ENCODE peak calls at places on chromosome X, in nine cellular contexts. One of them, this sample, is unnamed.

GRCh38 chrX:40105016-40105790 is 7.4 kb upstream of the BCOR start:
- DNase-seq in CD8-positive, alpha-beta memory T cell: no peak
- DNase-seq in cardiac muscle cell: peak
- DNase-seq in right cardiac atrium: peak
- DNase-seq in heart left ventricle: peak
- DNase-seq in AG04450: no peak
- DNase-seq in PC-3: no peak
- DNase-seq in Panc1: no peak
- DNase-seq in CD4-positive, alpha-beta memory T cell: no peak
- DNase-seq in this sample: peak

GRCh38 chrX:131617182-131617581 is 73.3 kb downstream of the OR13H1 start:
- DNase-seq in CD8-positive, alpha-beta memory T cell: no peak
- DNase-seq in CD4-positive, alpha-beta memory T cell: no peak
- DNase-seq in cardiac muscle cell: peak
- DNase-seq in AG04450: no peak
- DNase-seq in heart left ventricle: no peak
- DNase-seq in PC-3: peak
- DNase-seq in Panc1: no peak
- DNase-seq in right cardiac atrium: no peak
- DNase-seq in this sample: no peak

GRCh38 chrX:119899125-119899524 is 3.4 kb downstream of the AKAP14 start:
- DNase-seq in cardiac muscle cell: no peak
- DNase-seq in right cardiac atrium: no peak
- DNase-seq in Panc1: no peak
- DNase-seq in AG04450: no peak
- DNase-seq in heart left ventricle: no peak
- DNase-seq in CD8-positive, alpha-beta memory T cell: no peak
- DNase-seq in PC-3: peak
- DNase-seq in CD4-positive, alpha-beta memory T cell: no peak
- DNase-seq in this sample: no peak

GRCh38 chrX:111098874-111099273 is 2.9 kb downstream of the PAK3 start:
- DNase-seq in PC-3: peak
- DNase-seq in CD8-positive, alpha-beta memory T cell: peak
- DNase-seq in right cardiac atrium: peak
- DNase-seq in cardiac muscle cell: peak
- DNase-seq in CD4-positive, alpha-beta memory T cell: peak
- DNase-seq in Panc1: peak
- DNase-seq in heart left ventricle: no peak
- DNase-seq in AG04450: no peak
- DNase-seq in this sample: peak

GRCh38 chrX:31547416-31547815 is 475.6 kb upstream of the FTHL17 start:
- DNase-seq in AG04450: no peak
- DNase-seq in right cardiac atrium: no peak
- DNase-seq in cardiac muscle cell: no peak
- DNase-seq in Panc1: no peak
- DNase-seq in CD4-positive, alpha-beta memory T cell: no peak
- DNase-seq in PC-3: no peak
- DNase-seq in heart left ventricle: no peak
- DNase-seq in CD8-positive, alpha-beta memory T cell: no peak
- DNase-seq in this sample: no peak

GRCh38 chrX:107766470-107767140 is 9.0 kb downstream of the TSC22D3 start:
- DNase-seq in cardiac muscle cell: peak
- DNase-seq in AG04450: no peak
- DNase-seq in CD4-positive, alpha-beta memory T cell: no peak
- DNase-seq in right cardiac atrium: peak
- DNase-seq in PC-3: peak
- DNase-seq in heart left ventricle: peak
- DNase-seq in Panc1: no peak
- DNase-seq in CD8-positive, alpha-beta memory T cell: no peak
- DNase-seq in this sample: no peak

GRCh38 chrX:148874621-148875020 is 374.2 kb downstream of the AFF2 start:
- DNase-seq in AG04450: peak
- DNase-seq in cardiac muscle cell: no peak
- DNase-seq in heart left ventricle: no peak
- DNase-seq in CD8-positive, alpha-beta memory T cell: no peak
- DNase-seq in Panc1: no peak
- DNase-seq in CD4-positive, alpha-beta memory T cell: no peak
- DNase-seq in PC-3: no peak
- DNase-seq in right cardiac atrium: no peak
- DNase-seq in this sample: no peak

GRCh38 chrX:12922600-12922919 is 16.1 kb downstream of the TLR8 start:
- DNase-seq in Panc1: no peak
- DNase-seq in right cardiac atrium: no peak
- DNase-seq in heart left ventricle: no peak
- DNase-seq in CD4-positive, alpha-beta memory T cell: no peak
- DNase-seq in AG04450: no peak
- DNase-seq in cardiac muscle cell: no peak
- DNase-seq in PC-3: no peak
- DNase-seq in CD8-positive, alpha-beta memory T cell: no peak
- DNase-seq in this sample: no peak

GRCh38 chrX:118779581-118779980 is 44.0 kb upstream of the ZCCHC12 start:
- DNase-seq in cardiac muscle cell: no peak
- DNase-seq in CD4-positive, alpha-beta memory T cell: no peak
- DNase-seq in AG04450: no peak
- DNase-seq in Panc1: no peak
- DNase-seq in CD8-positive, alpha-beta memory T cell: no peak
- DNase-seq in PC-3: no peak
- DNase-seq in heart left ventricle: no peak
- DNase-seq in right cardiac atrium: no peak
- DNase-seq in this sample: no peak

GRCh38 chrX:154738013-154738738 is 12.7 kb downstream of the GAB3 start:
- DNase-seq in PC-3: peak
- DNase-seq in CD4-positive, alpha-beta memory T cell: no peak
- DNase-seq in cardiac muscle cell: peak
- DNase-seq in heart left ventricle: peak
- DNase-seq in CD8-positive, alpha-beta memory T cell: no peak
- DNase-seq in right cardiac atrium: peak
- DNase-seq in Panc1: no peak
- DNase-seq in AG04450: no peak
- DNase-seq in this sample: no peak

GRCh38 chrX:50198348-50198747 is 2.5 kb downstream of the AKAP4 start:
- DNase-seq in Panc1: no peak
- DNase-seq in heart left ventricle: no peak
- DNase-seq in PC-3: no peak
- DNase-seq in right cardiac atrium: no peak
- DNase-seq in CD8-positive, alpha-beta memory T cell: no peak
- DNase-seq in CD4-positive, alpha-beta memory T cell: no peak
- DNase-seq in cardiac muscle cell: no peak
- DNase-seq in AG04450: no peak
- DNase-seq in this sample: no peak

GRCh38 chrX:44693255-44693654 is 150.6 kb upstream of the DUSP21 start:
- DNase-seq in heart left ventricle: no peak
- DNase-seq in PC-3: no peak
- DNase-seq in CD4-positive, alpha-beta memory T cell: no peak
- DNase-seq in CD8-positive, alpha-beta memory T cell: no peak
- DNase-seq in Panc1: no peak
- DNase-seq in cardiac muscle cell: no peak
- DNase-seq in right cardiac atrium: no peak
- DNase-seq in AG04450: no peak
- DNase-seq in this sample: no peak

GRCh38 chrX:155889328-155889727 is 8.2 kb downstream of the VAMP7 start:
- DNase-seq in AG04450: no peak
- DNase-seq in heart left ventricle: no peak
- DNase-seq in CD4-positive, alpha-beta memory T cell: no peak
- DNase-seq in CD8-positive, alpha-beta memory T cell: no peak
- DNase-seq in Panc1: no peak
- DNase-seq in right cardiac atrium: no peak
- DNase-seq in cardiac muscle cell: no peak
- DNase-seq in PC-3: no peak
- DNase-seq in this sample: no peak
- H3K27ac ChIP-seq in AG04450: no peak
- H3K27ac ChIP-seq in heart left ventricle: no peak
- H3K27ac ChIP-seq in CD4-positive, alpha-beta memory T cell: no peak
- H3K27ac ChIP-seq in CD8-positive, alpha-beta memory T cell: no peak
- H3K27ac ChIP-seq in Panc1: no peak
- H3K27ac ChIP-seq in right cardiac atrium: no peak
- H3K27ac ChIP-seq in cardiac muscle cell: no peak
- H3K27ac ChIP-seq in PC-3: no peak
- H3K27ac ChIP-seq in this sample: peak

DNA sequence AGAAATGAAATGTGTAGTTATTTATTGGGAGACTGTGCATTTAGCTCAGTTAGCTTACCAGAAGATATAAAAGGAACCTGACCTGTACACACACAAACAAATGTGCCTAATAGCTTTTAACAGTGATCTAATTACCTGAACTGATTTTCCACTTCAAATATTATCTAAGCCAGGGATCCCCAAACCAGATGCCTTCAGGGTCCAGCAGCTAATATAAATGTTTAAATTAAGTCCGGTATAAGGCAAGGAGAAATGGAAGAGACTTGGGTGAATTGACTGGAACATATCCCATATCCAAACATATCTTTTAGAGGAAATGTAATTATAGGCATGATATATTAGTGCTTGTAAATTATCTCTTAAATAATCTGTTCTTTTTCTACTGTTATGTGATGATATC is 66.7 kb downstream of the CNKSR2 start:
- DNase-seq in CD4-positive, alpha-beta memory T cell: no peak
- DNase-seq in AG04450: no peak
- DNase-seq in right cardiac atrium: no peak
- DNase-seq in heart left ventricle: no peak
- DNase-seq in cardiac muscle cell: no peak
- DNase-seq in PC-3: no peak
- DNase-seq in Panc1: no peak
- DNase-seq in CD8-positive, alpha-beta memory T cell: no peak
- DNase-seq in this sample: peak
- H3K27ac ChIP-seq in CD4-positive, alpha-beta memory T cell: no peak
- H3K27ac ChIP-seq in AG04450: no peak
- H3K27ac ChIP-seq in right cardiac atrium: no peak
- H3K27ac ChIP-seq in heart left ventricle: no peak
- H3K27ac ChIP-seq in cardiac muscle cell: no peak
- H3K27ac ChIP-seq in PC-3: no peak
- H3K27ac ChIP-seq in Panc1: no peak
- H3K27ac ChIP-seq in CD8-positive, alpha-beta memory T cell: no peak
- H3K27ac ChIP-seq in this sample: no peak

GRCh38 chrX:10233173-10233572 is 76.4 kb downstream of the CLCN4 start:
- DNase-seq in Panc1: no peak
- DNase-seq in CD4-positive, alpha-beta memory T cell: no peak
- DNase-seq in CD8-positive, alpha-beta memory T cell: no peak
- DNase-seq in cardiac muscle cell: no peak
- DNase-seq in right cardiac atrium: no peak
- DNase-seq in AG04450: no peak
- DNase-seq in heart left ventricle: no peak
- DNase-seq in PC-3: no peak
- DNase-seq in this sample: no peak

GRCh38 chrX:10233696-10234095 is 76.9 kb downstream of the CLCN4 start:
- DNase-seq in cardiac muscle cell: no peak
- DNase-seq in Panc1: no peak
- DNase-seq in CD4-positive, alpha-beta memory T cell: no peak
- DNase-seq in right cardiac atrium: no peak
- DNase-seq in AG04450: no peak
- DNase-seq in heart left ventricle: no peak
- DNase-seq in CD8-positive, alpha-beta memory T cell: no peak
- DNase-seq in PC-3: no peak
- DNase-seq in this sample: no peak

GRCh38 chrX:10239611-10240064 is 82.9 kb downstream of the CLCN4 start:
- DNase-seq in heart left ventricle: peak
- DNase-seq in Panc1: no peak
- DNase-seq in right cardiac atrium: peak
- DNase-seq in CD4-positive, alpha-beta memory T cell: no peak
- DNase-seq in PC-3: peak
- DNase-seq in CD8-positive, alpha-beta memory T cell: no peak
- DNase-seq in AG04450: peak
- DNase-seq in cardiac muscle cell: peak
- DNase-seq in this sample: no peak

GRCh38 chrX:10237255-10237654 is 80.5 kb downstream of the CLCN4 start:
- DNase-seq in right cardiac atrium: no peak
- DNase-seq in cardiac muscle cell: no peak
- DNase-seq in CD8-positive, alpha-beta memory T cell: no peak
- DNase-seq in CD4-positive, alpha-beta memory T cell: no peak
- DNase-seq in AG04450: no peak
- DNase-seq in PC-3: no peak
- DNase-seq in Panc1: no peak
- DNase-seq in heart left ventricle: no peak
- DNase-seq in this sample: no peak

GRCh38 chrX:10235851-10236250 is 79.1 kb downstream of the CLCN4 start:
- DNase-seq in CD8-positive, alpha-beta memory T cell: no peak
- DNase-seq in Panc1: no peak
- DNase-seq in PC-3: no peak
- DNase-seq in heart left ventricle: no peak
- DNase-seq in cardiac muscle cell: peak
- DNase-seq in right cardiac atrium: no peak
- DNase-seq in AG04450: no peak
- DNase-seq in CD4-positive, alpha-beta memory T cell: no peak
- DNase-seq in this sample: no peak
- H3K27ac ChIP-seq in CD8-positive, alpha-beta memory T cell: no peak
- H3K27ac ChIP-seq in Panc1: no peak
- H3K27ac ChIP-seq in PC-3: no peak
- H3K27ac ChIP-seq in heart left ventricle: no peak
- H3K27ac ChIP-seq in cardiac muscle cell: no peak
- H3K27ac ChIP-seq in right cardiac atrium: no peak
- H3K27ac ChIP-seq in AG04450: no peak
- H3K27ac ChIP-seq in CD4-positive, alpha-beta memory T cell: no peak
- H3K27ac ChIP-seq in this sample: no peak

GRCh38 chrX:34873500-34874225 is 68.9 kb upstream of the FAM47B start:
- DNase-seq in PC-3: peak
- DNase-seq in CD8-positive, alpha-beta memory T cell: no peak
- DNase-seq in Panc1: no peak
- DNase-seq in heart left ventricle: no peak
- DNase-seq in AG04450: no peak
- DNase-seq in CD4-positive, alpha-beta memory T cell: no peak
- DNase-seq in cardiac muscle cell: peak
- DNase-seq in right cardiac atrium: no peak
- DNase-seq in this sample: no peak

GRCh38 chrX:34879361-34879760 is 63.2 kb upstream of the FAM47B start:
- DNase-seq in heart left ventricle: no peak
- DNase-seq in CD4-positive, alpha-beta memory T cell: no peak
- DNase-seq in cardiac muscle cell: no peak
- DNase-seq in PC-3: peak
- DNase-seq in Panc1: no peak
- DNase-seq in right cardiac atrium: no peak
- DNase-seq in CD8-positive, alpha-beta memory T cell: no peak
- DNase-seq in AG04450: no peak
- DNase-seq in this sample: no peak

GRCh38 chrX:34875204-34875603 is 67.4 kb upstream of the FAM47B start:
- DNase-seq in PC-3: peak
- DNase-seq in CD8-positive, alpha-beta memory T cell: no peak
- DNase-seq in cardiac muscle cell: peak
- DNase-seq in AG04450: peak
- DNase-seq in CD4-positive, alpha-beta memory T cell: no peak
- DNase-seq in right cardiac atrium: no peak
- DNase-seq in Panc1: peak
- DNase-seq in heart left ventricle: no peak
- DNase-seq in this sample: no peak

GRCh38 chrX:34877451-34877850 is 65.1 kb upstream of the FAM47B start:
- DNase-seq in right cardiac atrium: no peak
- DNase-seq in cardiac muscle cell: no peak
- DNase-seq in CD4-positive, alpha-beta memory T cell: no peak
- DNase-seq in Panc1: no peak
- DNase-seq in PC-3: no peak
- DNase-seq in AG04450: no peak
- DNase-seq in heart left ventricle: no peak
- DNase-seq in CD8-positive, alpha-beta memory T cell: no peak
- DNase-seq in this sample: no peak

DNA sequence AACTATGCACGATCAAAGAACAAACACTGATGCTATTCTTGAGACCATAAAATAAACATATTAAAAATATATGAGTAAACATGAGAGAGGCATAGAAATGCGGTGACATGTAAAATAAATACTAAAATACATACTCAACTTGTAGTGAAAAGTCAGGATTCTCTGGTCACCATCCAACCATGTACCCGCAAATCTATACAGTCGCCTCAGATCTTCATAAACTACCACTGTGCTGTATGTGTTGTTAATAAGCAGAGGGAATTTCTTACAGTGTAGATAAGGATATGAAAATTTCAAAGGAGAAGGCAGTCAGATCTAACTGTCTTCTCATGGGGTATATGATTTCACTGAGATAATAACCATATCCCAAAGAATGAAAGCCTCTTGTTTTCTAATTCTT is 67.8 kb upstream of the FAM47B start:
- DNase-seq in Panc1: peak
- DNase-seq in heart left ventricle: no peak
- DNase-seq in right cardiac atrium: no peak
- DNase-seq in PC-3: peak
- DNase-seq in CD8-positive, alpha-beta memory T cell: no peak
- DNase-seq in cardiac muscle cell: no peak
- DNase-seq in CD4-positive, alpha-beta memory T cell: no peak
- DNase-seq in AG04450: no peak
- DNase-seq in this sample: no peak
- H3K27ac ChIP-seq in Panc1: no peak
- H3K27ac ChIP-seq in heart left ventricle: no peak
- H3K27ac ChIP-seq in right cardiac atrium: no peak
- H3K27ac ChIP-seq in PC-3: peak
- H3K27ac ChIP-seq in CD8-positive, alpha-beta memory T cell: no peak
- H3K27ac ChIP-seq in cardiac muscle cell: no peak
- H3K27ac ChIP-seq in CD4-positive, alpha-beta memory T cell: no peak
- H3K27ac ChIP-seq in AG04450: no peak
- H3K27ac ChIP-seq in this sample: no peak